ENCODE peak calls at places on chromosomes 2 and 18, in seven cellular contexts. U is GM06990, C is cardiac muscle cell, N is brain microvascular endothelial cell, M is endodermal cell, F is WTC11, D is progenitor cell of endocrine pancreas. Z is an unnamed sample.

GRCh38 chr2:164145093-164145987 is 409.5 kb upstream of the FIGN start:
- DNase-seq in F (no peak), C (no peak), U (no peak), D (no peak), N (peak), M (no peak), Z (no peak)

GRCh38 chr18:48879008-48879431 is 71.7 kb downstream of the SMAD7 start:
- DNase-seq in C (no peak), F (peak), N (no peak), U (no peak), D (peak), M (peak), Z (no peak)

GRCh38 chr2:101803128-101803527 is 105.6 kb downstream of the MAP4K4 start:
- DNase-seq in U (no peak), N (peak), M (no peak), C (no peak), D (no peak), F (no peak), Z (peak)

GRCh38 chr18:9629709-9630108 is 15.3 kb upstream of the PPP4R1 start:
- DNase-seq in N (peak), C (no peak), M (no peak), F (no peak), U (no peak), D (no peak), Z (peak)

GRCh38 chr2:56448999-56449431 is 265.2 kb downstream of the CCDC85A start:
- DNase-seq in C (no peak), U (no peak), D (peak), F (no peak), N (no peak), M (no peak), Z (no peak)

GRCh38 chr18:63421514-63421913 is 762 bp downstream of the VPS4B start:
- DNase-seq in C (no peak), F (no peak), N (no peak), D (no peak), U (no peak), M (no peak), Z (no peak)

GRCh38 chr2:12032975-12033374 is 286.5 kb downstream of the LPIN1 start:
- DNase-seq in U (no peak), F (no peak), N (no peak), M (no peak), C (no peak), D (no peak), Z (no peak)

GRCh38 chr2:208369091-208369490 is 37.5 kb upstream of the PTH2R start:
- DNase-seq in D (no peak), M (no peak), U (no peak), C (no peak), N (no peak), F (no peak), Z (no peak)

GRCh38 chr2:20755132-20755800 is 67.6 kb downstream of the LDAH start:
- DNase-seq in F (no peak), M (no peak), N (no peak), C (no peak), D (no peak), U (no peak), Z (no peak)

DNA sequence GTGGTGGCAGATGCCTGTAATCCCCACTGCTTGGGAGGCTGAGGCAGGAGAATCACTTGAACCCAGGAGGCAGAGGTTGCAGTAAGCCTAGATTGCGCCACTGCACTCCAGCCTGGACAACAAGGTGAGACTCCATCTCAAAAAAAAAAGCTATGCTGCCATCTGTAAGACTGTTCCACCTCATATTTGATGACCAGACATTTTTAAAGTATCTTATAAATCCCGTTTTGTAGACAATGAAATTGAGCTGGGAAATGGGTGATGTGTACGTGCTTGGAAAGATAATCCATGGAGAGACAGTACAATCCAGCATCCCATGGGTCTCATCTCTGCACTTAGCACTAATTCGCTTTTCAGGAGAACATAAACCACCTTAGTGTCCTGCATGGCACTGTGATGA is 126.5 kb upstream of the ATP5MC3 start:
- DNase-seq in N (no peak), U (no peak), D (no peak), F (no peak), C (no peak), M (no peak), Z (no peak)
- TF ChIP-seq CTCF in N (no peak), U (no peak), D (no peak), F (no peak), C (no peak), M (no peak), Z (no peak)

GRCh38 chr2:27356382-27357181 is at the start of gene GTF3C2:
- DNase-seq in M (peak), F (peak), D (peak), C (peak), U (peak), N (peak), Z (peak)
- TF ChIP-seq CTCF in M (no peak), F (no peak), D (no peak), C (no peak), U (no peak), N (no peak), Z (peak)

DNA sequence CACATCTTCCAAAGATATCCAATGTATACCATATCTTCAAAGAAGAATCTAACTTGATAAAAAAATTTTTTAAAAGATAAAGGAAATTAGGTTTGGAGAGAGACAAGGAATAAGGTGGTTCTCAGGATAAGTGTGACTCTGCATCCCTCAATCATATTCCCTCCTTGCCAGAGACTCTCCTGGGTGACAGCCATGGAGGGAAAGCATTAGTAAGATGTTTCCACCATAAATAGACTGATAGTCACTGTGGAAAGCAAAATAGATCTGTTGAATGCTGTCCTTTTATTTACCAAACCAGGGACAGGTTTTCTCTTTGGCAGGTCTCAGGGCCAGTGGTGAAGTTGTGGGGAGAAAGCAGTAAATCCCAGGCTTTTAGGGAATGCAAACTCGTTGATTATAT is 107.6 kb downstream of the PRPF40A start:
- DNase-seq in N (no peak), F (no peak), C (no peak), D (no peak), M (no peak), U (no peak), Z (no peak)
- TF ChIP-seq CTCF in N (no peak), F (no peak), C (no peak), D (no peak), M (no peak), U (no peak), Z (no peak)

GRCh38 chr2:36185624-36186023 is 170.0 kb upstream of the CRIM1 start:
- DNase-seq in N (no peak), D (no peak), U (no peak), M (no peak), F (no peak), C (no peak), Z (no peak)
- TF ChIP-seq CTCF in N (no peak), D (no peak), U (no peak), M (no peak), F (no peak), C (no peak), Z (no peak)

Z was measured in HFFc6.